ENCODE peak calls at places on chromosome 4, in seven cellular contexts. C is CD4-positive, alpha-beta T cell; H is dermis microvascular lymphatic vessel endothelial cell; J is amygdala; Q is activated naive CD8-positive, alpha-beta T cell treated with anti-CD3 and anti-CD28 coated beads, Interleukin-2, amount 50 U/mL, for 24 hours; B is stimulated activated CD8-positive, alpha-beta memory T cell treated with anti-CD3 and anti-CD28 coated beads, Interleukin-7, amount 100 ng/mL, for 1 hour; L is lower lobe of right lung. F is an unnamed sample.
A peak's percentile ranks its signal among the peaks of the same experiment; 100 is the strongest.

GRCh38 chr4:153215976-153216375 is 11.7 kb downstream of the TRIM2 start:
- DNase-seq in Q (no peak), J (no peak), L (no peak), C (no peak), B (no peak), H (no peak), F (no peak)

GRCh38 chr4:4762909-4763814 is 96.3 kb upstream of the MSX1 start:
- DNase-seq in Q (peak; percentile 46), H (no peak), B (no peak), C (no peak), L (no peak), J (no peak), F (peak; percentile 60)

GRCh38 chr4:142095886-142096605 is 459.7 kb downstream of the IL15 start:
- DNase-seq in C (no peak), H (peak; percentile 96), B (no peak), L (no peak), Q (no peak), J (no peak), F (no peak)

GRCh38 chr4:128528793-128529553 is 241.4 kb upstream of the PGRMC2 start:
- DNase-seq in C (no peak), H (peak; percentile 87), L (no peak), B (no peak), Q (no peak), J (no peak), F (no peak)

GRCh38 chr4:7287918-7288280 is 95.6 kb downstream of the SORCS2 start:
- DNase-seq in J (no peak), C (no peak), B (no peak), L (no peak), H (no peak), Q (no peak), F (no peak)

GRCh38 chr4:6316461-6317003 is 46.9 kb downstream of the WFS1 start:
- DNase-seq in H (peak; percentile 62), B (no peak), J (no peak), Q (no peak), L (no peak), C (no peak), F (no peak)

GRCh38 chr4:185782523-185782922 is 29.5 kb downstream of the SORBS2 start:
- DNase-seq in L (no peak), H (peak; percentile 86), Q (no peak), C (no peak), B (no peak), J (no peak), F (no peak)

GRCh38 chr4:36165256-36166005 is 78.9 kb downstream of the ARAP2 start:
- DNase-seq in J (no peak), B (no peak), H (no peak), Q (no peak), C (no peak), L (no peak), F (no peak)

GRCh38 chr4:48553720-48554119 is 63.7 kb downstream of the ZAR1 start:
- DNase-seq in J (no peak), L (no peak), B (no peak), H (no peak), Q (no peak), C (no peak), F (no peak)

GRCh38 chr4:53908661-53909078 is 155.7 kb downstream of the CHIC2 start:
- DNase-seq in L (no peak), Q (no peak), J (no peak), C (no peak), B (no peak), H (peak; percentile 88), F (no peak)

GRCh38 chr4:70996014-70996353 is 2.5 kb downstream of the DCK start:
- DNase-seq in B (no peak), Q (no peak), J (no peak), H (no peak), L (no peak), C (no peak), F (no peak)

GRCh38 chr4:81757706-81758105 is 286.0 kb upstream of the RASGEF1B start:
- DNase-seq in H (no peak), C (no peak), Q (no peak), B (no peak), L (no peak), J (no peak), F (no peak)

GRCh38 chr4:150385606-150386005 is 196.3 kb upstream of the MAB21L2 start:
- DNase-seq in L (no peak), H (peak; percentile 21), Q (no peak), B (no peak), C (no peak), J (no peak), F (no peak)

GRCh38 chr4:178577933-178578332 is 1135.7 kb upstream of the AGA start:
- DNase-seq in J (no peak), L (no peak), B (no peak), C (no peak), Q (no peak), H (no peak), F (no peak)

GRCh38 chr4:2867758-2868491 is 24.3 kb downstream of the ADD1 start:
- DNase-seq in C (no peak), L (no peak), Q (no peak), B (no peak), H (no peak), J (no peak), F (no peak)

GRCh38 chr4:173528378-173529321 is 1.4 kb downstream of the HAND2 start:
- DNase-seq in Q (no peak), H (no peak), L (no peak), C (no peak), B (no peak), J (no peak), F (peak; percentile 54)

GRCh38 chr4:25440478-25441030 is 63.5 kb downstream of the ANAPC4 start:
- DNase-seq in C (no peak), H (peak; percentile 63), L (no peak), B (no peak), J (no peak), Q (no peak), F (no peak)

GRCh38 chr4:97498875-97499274 is 644.4 kb downstream of the STPG2 start:
- DNase-seq in H (no peak), Q (no peak), B (no peak), J (no peak), C (no peak), L (no peak), F (no peak)

GRCh38 chr4:61786226-61786625 is 586.1 kb downstream of the ADGRL3 start:
- DNase-seq in H (no peak), J (no peak), L (no peak), C (no peak), B (no peak), Q (no peak), F (no peak)

F was measured in mesothelial cell of epicardium.